ENCODE peak calls at places on chromosomes 13 and 19, in six cellular contexts. One of them, this sample, is unnamed.

GRCh38 chr13:113407103-113407530 is 43.2 kb upstream of the GRTP1 start:
- DNase-seq in amniotic epithelial cell: no peak
- DNase-seq in choroid plexus epithelial cell: no peak
- DNase-seq in hypothalamus: no peak
- DNase-seq in GM12892: no peak
- DNase-seq in AG04450: no peak
- DNase-seq in this sample: no peak

GRCh38 chr13:72181661-72182060 is 314.7 kb upstream of the DACH1 start:
- DNase-seq in AG04450: no peak
- DNase-seq in GM12892: no peak
- DNase-seq in choroid plexus epithelial cell: no peak
- DNase-seq in amniotic epithelial cell: no peak
- DNase-seq in hypothalamus: no peak
- DNase-seq in this sample: no peak

GRCh38 chr19:20278342-20278741 is 111.3 kb downstream of the ZNF486 start:
- DNase-seq in GM12892: no peak
- DNase-seq in hypothalamus: no peak
- DNase-seq in choroid plexus epithelial cell: no peak
- DNase-seq in amniotic epithelial cell: peak
- DNase-seq in AG04450: no peak
- DNase-seq in this sample: no peak

GRCh38 chr13:25214371-25215252 is 42.5 kb upstream of the AMER2 start:
- DNase-seq in GM12892: no peak
- DNase-seq in choroid plexus epithelial cell: peak
- DNase-seq in amniotic epithelial cell: peak
- DNase-seq in hypothalamus: no peak
- DNase-seq in AG04450: no peak
- DNase-seq in this sample: no peak

GRCh38 chr13:50715402-50716146 is 127.9 kb downstream of the DLEU7 start:
- DNase-seq in hypothalamus: no peak
- DNase-seq in AG04450: no peak
- DNase-seq in GM12892: no peak
- DNase-seq in choroid plexus epithelial cell: no peak
- DNase-seq in amniotic epithelial cell: no peak
- DNase-seq in this sample: no peak

GRCh38 chr13:27171244-27171829 is at the start of gene USP12:
- DNase-seq in hypothalamus: peak
- DNase-seq in choroid plexus epithelial cell: no peak
- DNase-seq in GM12892: peak
- DNase-seq in AG04450: no peak
- DNase-seq in amniotic epithelial cell: no peak
- DNase-seq in this sample: no peak

GRCh38 chr13:110855363-110855762 is 59.5 kb downstream of the ANKRD10 start:
- DNase-seq in choroid plexus epithelial cell: no peak
- DNase-seq in amniotic epithelial cell: no peak
- DNase-seq in AG04450: no peak
- DNase-seq in hypothalamus: no peak
- DNase-seq in GM12892: no peak
- DNase-seq in this sample: no peak

GRCh38 chr19:53467503-53468262 is at the start of gene ZNF813:
- DNase-seq in amniotic epithelial cell: peak
- DNase-seq in hypothalamus: peak
- DNase-seq in AG04450: peak
- DNase-seq in GM12892: peak
- DNase-seq in choroid plexus epithelial cell: peak
- DNase-seq in this sample: peak

GRCh38 chr13:102948006-102948405 is 102.2 kb downstream of the ERCC5 start:
- DNase-seq in AG04450: no peak
- DNase-seq in amniotic epithelial cell: no peak
- DNase-seq in hypothalamus: peak
- DNase-seq in choroid plexus epithelial cell: peak
- DNase-seq in GM12892: no peak
- DNase-seq in this sample: peak

GRCh38 chr19:1866693-1867358 is 3.4 kb upstream of the KLF16 start:
- DNase-seq in AG04450: no peak
- DNase-seq in amniotic epithelial cell: no peak
- DNase-seq in hypothalamus: no peak
- DNase-seq in choroid plexus epithelial cell: no peak
- DNase-seq in GM12892: no peak
- DNase-seq in this sample: no peak

GRCh38 chr19:17209126-17210036 is 5.8 kb upstream of the USE1 start:
- DNase-seq in choroid plexus epithelial cell: peak
- DNase-seq in AG04450: no peak
- DNase-seq in hypothalamus: no peak
- DNase-seq in amniotic epithelial cell: peak
- DNase-seq in GM12892: peak
- DNase-seq in this sample: no peak

GRCh38 chr19:49324801-49325491 is at the start of gene SLC6A16:
- DNase-seq in GM12892: no peak
- DNase-seq in amniotic epithelial cell: no peak
- DNase-seq in choroid plexus epithelial cell: no peak
- DNase-seq in hypothalamus: no peak
- DNase-seq in AG04450: no peak
- DNase-seq in this sample: no peak

GRCh38 chr19:6038634-6039405 is 60.9 kb upstream of the RANBP3 start:
- DNase-seq in choroid plexus epithelial cell: peak
- DNase-seq in amniotic epithelial cell: no peak
- DNase-seq in hypothalamus: no peak
- DNase-seq in AG04450: no peak
- DNase-seq in GM12892: peak
- DNase-seq in this sample: no peak

GRCh38 chr13:78182813-78183212 is 264.2 kb upstream of the EDNRB start:
- DNase-seq in choroid plexus epithelial cell: no peak
- DNase-seq in GM12892: no peak
- DNase-seq in AG04450: no peak
- DNase-seq in amniotic epithelial cell: no peak
- DNase-seq in hypothalamus: no peak
- DNase-seq in this sample: no peak

GRCh38 chr13:83499286-83499685 is 383.0 kb downstream of the SLITRK1 start:
- DNase-seq in AG04450: no peak
- DNase-seq in hypothalamus: no peak
- DNase-seq in choroid plexus epithelial cell: no peak
- DNase-seq in amniotic epithelial cell: no peak
- DNase-seq in GM12892: no peak
- DNase-seq in this sample: no peak

GRCh38 chr13:67742478-67742877 is 512.3 kb upstream of the PCDH9 start:
- DNase-seq in choroid plexus epithelial cell: no peak
- DNase-seq in AG04450: no peak
- DNase-seq in GM12892: no peak
- DNase-seq in amniotic epithelial cell: no peak
- DNase-seq in hypothalamus: no peak
- DNase-seq in this sample: no peak

GRCh38 chr13:87128006-87128405 is 543.2 kb upstream of the SLITRK5 start:
- DNase-seq in amniotic epithelial cell: peak
- DNase-seq in AG04450: no peak
- DNase-seq in GM12892: no peak
- DNase-seq in choroid plexus epithelial cell: peak
- DNase-seq in hypothalamus: peak
- DNase-seq in this sample: no peak

GRCh38 chr19:6590458-6591319 is at the start of gene CD70:
- DNase-seq in hypothalamus: no peak
- DNase-seq in GM12892: peak
- DNase-seq in choroid plexus epithelial cell: no peak
- DNase-seq in amniotic epithelial cell: no peak
- DNase-seq in AG04450: no peak
- DNase-seq in this sample: no peak

GRCh38 chr19:58033741-58034475 is at the start of gene ZSCAN1:
- DNase-seq in GM12892: no peak
- DNase-seq in amniotic epithelial cell: no peak
- DNase-seq in AG04450: no peak
- DNase-seq in hypothalamus: peak
- DNase-seq in choroid plexus epithelial cell: peak
- DNase-seq in this sample: peak

GRCh38 chr13:26051231-26052135 is at the start of gene SHISA2:
- DNase-seq in AG04450: no peak
- DNase-seq in choroid plexus epithelial cell: peak
- DNase-seq in amniotic epithelial cell: peak
- DNase-seq in GM12892: peak
- DNase-seq in hypothalamus: peak
- DNase-seq in this sample: no peak

GRCh38 chr13:26965976-26966375 is 205.4 kb upstream of the GPR12 start:
- DNase-seq in hypothalamus: no peak
- DNase-seq in amniotic epithelial cell: no peak
- DNase-seq in AG04450: peak
- DNase-seq in choroid plexus epithelial cell: peak
- DNase-seq in GM12892: no peak
- DNase-seq in this sample: no peak

GRCh38 chr19:49224856-49225255 is 67.3 kb downstream of the TRPM4 start:
- DNase-seq in amniotic epithelial cell: peak
- DNase-seq in GM12892: no peak
- DNase-seq in choroid plexus epithelial cell: peak
- DNase-seq in hypothalamus: no peak
- DNase-seq in AG04450: no peak
- DNase-seq in this sample: no peak

GRCh38 chr13:112704634-112705145 is 14.9 kb downstream of the ATP11A start:
- DNase-seq in AG04450: no peak
- DNase-seq in choroid plexus epithelial cell: no peak
- DNase-seq in GM12892: no peak
- DNase-seq in hypothalamus: no peak
- DNase-seq in amniotic epithelial cell: no peak
- DNase-seq in this sample: no peak

GRCh38 chr19:5674734-5675133 is 5.6 kb downstream of the MICOS13 start:
- DNase-seq in hypothalamus: no peak
- DNase-seq in amniotic epithelial cell: no peak
- DNase-seq in GM12892: no peak
- DNase-seq in choroid plexus epithelial cell: no peak
- DNase-seq in AG04450: no peak
- DNase-seq in this sample: no peak

GRCh38 chr13:95834134-95834765 is 157.3 kb downstream of the DNAJC3 start:
- DNase-seq in amniotic epithelial cell: peak
- DNase-seq in GM12892: peak
- DNase-seq in AG04450: peak
- DNase-seq in hypothalamus: peak
- DNase-seq in choroid plexus epithelial cell: peak
- DNase-seq in this sample: peak

GRCh38 chr19:6099633-6100032 is 10.7 kb downstream of the RFX2 start:
- DNase-seq in hypothalamus: no peak
- DNase-seq in AG04450: no peak
- DNase-seq in GM12892: no peak
- DNase-seq in choroid plexus epithelial cell: no peak
- DNase-seq in amniotic epithelial cell: no peak
- DNase-seq in this sample: no peak

GRCh38 chr13:86758116-86758515 is 913.1 kb upstream of the SLITRK5 start:
- DNase-seq in AG04450: no peak
- DNase-seq in GM12892: no peak
- DNase-seq in amniotic epithelial cell: no peak
- DNase-seq in choroid plexus epithelial cell: no peak
- DNase-seq in hypothalamus: no peak
- DNase-seq in this sample: no peak

GRCh38 chr19:12993562-12993961 is 1.7 kb upstream of the NFIX start:
- DNase-seq in GM12892: no peak
- DNase-seq in choroid plexus epithelial cell: no peak
- DNase-seq in hypothalamus: no peak
- DNase-seq in amniotic epithelial cell: no peak
- DNase-seq in AG04450: no peak
- DNase-seq in this sample: no peak

GRCh38 chr13:114148521-114148855 is 16.1 kb upstream of the RASA3 start:
- DNase-seq in GM12892: no peak
- DNase-seq in AG04450: no peak
- DNase-seq in choroid plexus epithelial cell: no peak
- DNase-seq in amniotic epithelial cell: no peak
- DNase-seq in hypothalamus: no peak
- DNase-seq in this sample: no peak

GRCh38 chr19:18203408-18203862 is 407 bp downstream of the RAB3A start:
- DNase-seq in choroid plexus epithelial cell: no peak
- DNase-seq in AG04450: no peak
- DNase-seq in hypothalamus: no peak
- DNase-seq in amniotic epithelial cell: no peak
- DNase-seq in GM12892: no peak
- DNase-seq in this sample: no peak

GRCh38 chr19:7833225-7834156 is 3.5 kb downstream of the EVI5L start:
- DNase-seq in GM12892: no peak
- DNase-seq in amniotic epithelial cell: peak
- DNase-seq in AG04450: no peak
- DNase-seq in hypothalamus: no peak
- DNase-seq in choroid plexus epithelial cell: peak
- DNase-seq in this sample: no peak

GRCh38 chr13:20127563-20128458 is 33.0 kb downstream of the GJA3 start:
- DNase-seq in AG04450: no peak
- DNase-seq in choroid plexus epithelial cell: peak
- DNase-seq in hypothalamus: peak
- DNase-seq in amniotic epithelial cell: peak
- DNase-seq in GM12892: peak
- DNase-seq in this sample: no peak

GRCh38 chr19:47257411-47258169 is 1.3 kb downstream of the CCDC9 start:
- DNase-seq in amniotic epithelial cell: peak
- DNase-seq in choroid plexus epithelial cell: no peak
- DNase-seq in AG04450: no peak
- DNase-seq in hypothalamus: no peak
- DNase-seq in GM12892: no peak
- DNase-seq in this sample: no peak

GRCh38 chr13:40613192-40613818 is 53.1 kb downstream of the FOXO1 start:
- DNase-seq in GM12892: peak
- DNase-seq in choroid plexus epithelial cell: no peak
- DNase-seq in hypothalamus: no peak
- DNase-seq in amniotic epithelial cell: no peak
- DNase-seq in AG04450: no peak
- DNase-seq in this sample: no peak

GRCh38 chr19:12270854-12271253 is 23.8 kb downstream of the ZNF44 start:
- DNase-seq in AG04450: no peak
- DNase-seq in choroid plexus epithelial cell: no peak
- DNase-seq in amniotic epithelial cell: no peak
- DNase-seq in hypothalamus: no peak
- DNase-seq in GM12892: no peak
- DNase-seq in this sample: no peak

GRCh38 chr19:4829001-4829712 is 2.4 kb downstream of the TICAM1 start:
- DNase-seq in hypothalamus: peak
- DNase-seq in amniotic epithelial cell: no peak
- DNase-seq in GM12892: peak
- DNase-seq in choroid plexus epithelial cell: no peak
- DNase-seq in AG04450: no peak
- DNase-seq in this sample: no peak

GRCh38 chr19:47032171-47032811 is 12.7 kb downstream of the NPAS1 start:
- DNase-seq in choroid plexus epithelial cell: peak
- DNase-seq in amniotic epithelial cell: no peak
- DNase-seq in AG04450: no peak
- DNase-seq in hypothalamus: peak
- DNase-seq in GM12892: peak
- DNase-seq in this sample: peak

GRCh38 chr13:79392882-79393563 is 13.0 kb downstream of the RBM26 start:
- DNase-seq in amniotic epithelial cell: peak
- DNase-seq in AG04450: no peak
- DNase-seq in choroid plexus epithelial cell: peak
- DNase-seq in GM12892: no peak
- DNase-seq in hypothalamus: no peak
- DNase-seq in this sample: no peak